ENCODE peak calls at places on chromosomes 2 and 18, in five cellular contexts. I is stimulated activated CD8-positive, alpha-beta memory T cell treated with anti-CD3 and anti-CD28 coated beads, Interleukin-4, amount 100 ng/mL, for 4 hours; Q is T-helper 9 cell; F is activated naive CD8-positive, alpha-beta T cell treated with anti-CD3 and anti-CD28 coated beads, Interleukin-2, amount 50 U/mL, for 24 hours; C is nephron progenitor cell. D is an unnamed sample.

GRCh38 chr2:196136151-196136550 is 35.2 kb downstream of the STK17B start:
- DNase-seq in I (no peak), Q (no peak), F (no peak), C (no peak), D (no peak)

GRCh38 chr18:49585781-49586663 is 24.2 kb downstream of the LIPG start:
- DNase-seq in I (no peak), Q (no peak), F (no peak), C (no peak), D (no peak)

GRCh38 chr18:67478249-67478648 is 38.3 kb downstream of the DSEL start:
- DNase-seq in I (no peak), Q (no peak), F (no peak), C (no peak), D (no peak)

GRCh38 chr2:122168799-122169198 is 413.3 kb downstream of the TSN start:
- DNase-seq in I (no peak), Q (no peak), F (no peak), C (no peak), D (no peak)

GRCh38 chr18:77113361-77114069 is 19.1 kb downstream of the MBP start:
- DNase-seq in I (no peak), Q (no peak), F (no peak), C (no peak), D (no peak)

GRCh38 chr2:46801731-46802664 is 113.6 kb downstream of the MCFD2 start:
- DNase-seq in I (no peak), Q (no peak), F (no peak), C (no peak), D (no peak)

GRCh38 chr2:38079111-38080052 is 3.4 kb upstream of the CYP1B1 start:
- DNase-seq in I (no peak), Q (no peak), F (no peak), C (no peak), D (no peak)

GRCh38 chr2:118763797-118764196 is 83.7 kb downstream of the EN1 start:
- DNase-seq in I (no peak), Q (no peak), F (no peak), C (no peak), D (no peak)

GRCh38 chr18:29644276-29644675 is 1398.3 kb downstream of the DSC3 start:
- DNase-seq in I (no peak), Q (no peak), F (no peak), C (no peak), D (no peak)

GRCh38 chr2:230234845-230235244 is 9.3 kb downstream of the SP140 start:
- DNase-seq in I (no peak), Q (no peak), F (no peak), C (no peak), D (no peak)

GRCh38 chr2:99867690-99868089 is 274.7 kb downstream of the AFF3 start:
- DNase-seq in I (no peak), Q (no peak), F (no peak), C (no peak), D (no peak)

GRCh38 chr18:73742959-73743358 is 404.7 kb downstream of the FBXO15 start:
- DNase-seq in I (no peak), Q (no peak), F (no peak), C (no peak), D (no peak)

GRCh38 chr2:10305254-10305635 is 2.5 kb downstream of the HPCAL1 start:
- DNase-seq in I (no peak), Q (peak), F (peak), C (no peak), D (no peak)

GRCh38 chr2:109527079-109527478 is 86.7 kb downstream of the SEPTIN10 start:
- DNase-seq in I (no peak), Q (no peak), F (no peak), C (no peak), D (no peak)

GRCh38 chr2:154189963-154190362 is 318.2 kb downstream of the GALNT13 start:
- DNase-seq in I (no peak), Q (no peak), F (no peak), C (no peak), D (no peak)

GRCh38 chr2:216188956-216189355 is 79.8 kb downstream of the XRCC5 start:
- DNase-seq in I (no peak), Q (no peak), F (no peak), C (no peak), D (no peak)

GRCh38 chr2:46648141-46648742 is 168.9 kb downstream of the TMEM247 start:
- DNase-seq in I (no peak), Q (no peak), F (no peak), C (no peak), D (no peak)

GRCh38 chr2:240572141-240573031 is 4.1 kb downstream of the RNPEPL1 start:
- DNase-seq in I (no peak), Q (no peak), F (no peak), C (no peak), D (no peak)

GRCh38 chr2:23900927-23901322 is 26.0 kb downstream of the ATAD2B start:
- DNase-seq in I (no peak), Q (no peak), F (no peak), C (no peak), D (no peak)

D was measured in central memory CD8-positive, alpha-beta T cell.